ENCODE peak calls at places on chromosomes 4 and X, in six cellular contexts. Y is brain microvascular endothelial cell, K is HCT116, I is tibial artery, A is right atrium auricular region, R is PC-3. E is an unnamed sample.

GRCh38 chrX:150253946-150254615 is 109.0 kb upstream of the MAMLD1 start:
- DNase-seq in I (no peak), Y (no peak), K (no peak), R (no peak), A (peak), E (no peak)

GRCh38 chrX:23742174-23742692 is 843 bp downstream of the ACOT9 start:
- DNase-seq in I (peak), K (no peak), A (peak), R (peak), Y (peak), E (peak)

GRCh38 chrX:120512627-120513026 is 43.5 kb upstream of the LAMP2 start:
- DNase-seq in I (no peak), Y (no peak), R (no peak), A (no peak), K (no peak), E (no peak)

GRCh38 chr4:74624351-74625151 is 169.8 kb downstream of the BTC start:
- DNase-seq in R (peak), K (peak), A (no peak), Y (peak), I (no peak), E (peak)

GRCh38 chrX:13794417-13794816 is 22.5 kb downstream of the GPM6B start:
- DNase-seq in I (no peak), R (no peak), A (no peak), K (no peak), Y (no peak), E (no peak)

GRCh38 chr4:8067274-8067936 is 91.2 kb downstream of the ABLIM2 start:
- DNase-seq in R (no peak), I (no peak), A (peak), Y (no peak), K (no peak), E (no peak)

GRCh38 chr4:187204389-187204920 is 480.8 kb upstream of the FAT1 start:
- DNase-seq in R (peak), A (no peak), Y (peak), I (no peak), K (no peak), E (no peak)

GRCh38 chrX:149511081-149511480 is 6.0 kb upstream of the IDS start:
- DNase-seq in I (no peak), R (peak), Y (no peak), K (peak), A (no peak), E (no peak)

GRCh38 chr4:41070516-41071281 is 143.6 kb downstream of the APBB2 start:
- DNase-seq in A (no peak), R (no peak), I (no peak), Y (no peak), K (no peak), E (no peak)

GRCh38 chr4:185800266-185800945 is 11.6 kb downstream of the SORBS2 start:
- DNase-seq in Y (no peak), R (no peak), A (no peak), K (no peak), I (no peak), E (no peak)

GRCh38 chrX:107632291-107632690 is 4.0 kb downstream of the PRPS1 start:
- DNase-seq in I (no peak), A (no peak), K (no peak), R (no peak), Y (no peak), E (no peak)

GRCh38 chrX:149871940-149872339 is 9.0 kb upstream of the MAGEA8 start:
- DNase-seq in Y (peak), A (no peak), I (no peak), R (peak), K (peak), E (no peak)

GRCh38 chr4:137203601-137204000 is 328.7 kb downstream of the PCDH18 start:
- DNase-seq in Y (peak), K (no peak), R (no peak), A (no peak), I (no peak), E (no peak)

GRCh38 chr4:10808591-10808990 is 124.0 kb upstream of the CLNK start:
- DNase-seq in I (no peak), Y (peak), A (no peak), R (no peak), K (no peak), E (no peak)

GRCh38 chr4:118969359-118969758 is 80.7 kb downstream of the SYNPO2 start:
- DNase-seq in K (peak), R (peak), I (peak), Y (peak), A (peak), E (no peak)

GRCh38 chrX:40100537-40101429 is 3.0 kb upstream of the BCOR start:
- DNase-seq in A (no peak), I (no peak), Y (no peak), K (no peak), R (no peak), E (no peak)

GRCh38 chr4:147787204-147787603 is 55.3 kb downstream of the ARHGAP10 start:
- DNase-seq in K (no peak), A (no peak), I (no peak), R (peak), Y (peak), E (no peak)

GRCh38 chr4:41913509-41913908 is 21.7 kb upstream of the TMEM33 start:
- DNase-seq in Y (no peak), I (no peak), R (peak), A (no peak), K (peak), E (no peak)

GRCh38 chr4:151267822-151268535 is 9.0 kb upstream of the PRSS48 start:
- DNase-seq in I (no peak), K (no peak), R (peak), A (no peak), Y (no peak), E (no peak)

GRCh38 chrX:111083101-111083500 is 12.9 kb upstream of the PAK3 start:
- DNase-seq in R (no peak), K (no peak), A (no peak), Y (no peak), I (no peak), E (no peak)

DNA sequence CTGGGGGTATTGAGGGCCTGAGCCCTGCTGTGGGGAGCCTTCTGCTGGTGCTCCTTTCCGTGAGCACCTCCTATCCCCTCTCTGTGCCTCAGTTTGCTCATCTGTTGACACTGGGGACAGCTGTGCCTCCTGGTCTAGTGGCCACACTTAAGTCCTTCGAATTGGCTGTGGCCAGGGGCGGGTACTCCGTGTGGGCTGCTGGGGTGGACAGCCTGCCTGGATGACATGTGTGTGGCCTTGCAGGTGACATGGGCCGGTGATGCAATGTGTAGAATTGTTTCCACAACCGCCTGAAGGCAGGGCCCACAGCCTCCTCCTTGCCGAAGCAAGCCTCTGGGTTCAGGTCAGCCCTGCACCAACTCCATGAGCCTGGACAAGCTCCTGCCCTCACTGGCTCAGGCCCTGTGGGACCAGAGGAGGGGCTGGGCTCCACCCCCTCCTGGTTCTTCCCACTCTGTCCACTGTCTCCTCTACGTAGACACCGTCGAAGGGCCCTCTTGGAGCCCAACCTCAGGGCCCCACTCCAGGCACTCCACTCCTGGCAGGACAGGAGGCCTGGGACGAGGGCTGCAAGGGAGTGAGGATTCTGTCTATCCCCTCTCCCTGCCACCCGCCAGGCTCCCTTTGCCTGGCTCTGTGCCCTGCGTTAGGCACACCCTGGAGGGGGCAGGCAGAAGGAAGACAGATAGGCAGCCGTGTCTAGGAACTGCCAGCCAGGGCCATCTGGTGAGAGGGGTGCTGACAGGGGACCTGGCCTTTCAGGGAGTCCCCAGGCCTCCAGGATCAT is 1.2 kb downstream of the SH3BP2 start:
- DNase-seq in R (no peak), Y (no peak), K (no peak), A (no peak), I (peak), E (no peak)
- H3K4me3 ChIP-seq in R (peak), Y (peak), K (peak), A (peak), I (peak), E (peak)

DNA sequence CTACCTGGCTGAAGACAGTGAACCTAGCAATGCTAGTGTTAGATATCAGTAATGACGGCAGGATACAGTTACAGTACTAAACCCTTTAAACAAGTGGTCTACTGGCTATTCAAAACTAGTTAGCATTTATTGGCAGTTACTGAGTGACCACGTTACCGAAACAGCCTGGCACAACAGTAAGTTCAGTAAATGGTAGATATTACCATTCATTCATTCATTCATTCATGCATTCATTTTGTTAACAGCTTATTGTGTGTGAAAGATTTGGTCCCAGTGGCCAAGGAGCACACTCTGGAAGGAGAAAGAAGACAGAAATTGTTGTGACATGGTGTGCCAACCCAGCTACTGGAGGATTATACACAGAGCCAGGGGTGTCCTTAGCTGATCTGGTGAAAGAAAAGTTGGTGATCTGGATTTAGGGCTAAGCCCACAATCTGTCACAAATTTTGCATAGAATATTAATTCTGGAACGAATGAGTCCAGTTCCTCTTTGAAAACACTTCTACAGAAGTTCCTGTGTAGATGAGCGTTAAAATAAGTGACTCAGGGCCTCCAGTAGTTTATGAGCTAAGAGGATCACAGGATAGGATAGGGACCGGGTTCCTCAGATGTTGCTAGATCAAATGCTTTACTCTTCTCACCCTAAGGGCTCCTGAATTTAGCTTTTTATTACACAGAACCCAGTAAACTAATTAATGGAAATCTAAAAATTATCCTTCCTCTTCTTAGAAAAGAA is 179.1 kb downstream of the CBR4 start:
- DNase-seq in Y (no peak), I (no peak), K (no peak), R (peak), A (no peak), E (no peak)
- H3K4me3 ChIP-seq in Y (no peak), I (peak), K (peak), R (peak), A (peak), E (no peak)

GRCh38 chr4:70996014-70996353 is 2.5 kb downstream of the DCK start:
- DNase-seq in I (no peak), R (no peak), A (no peak), Y (no peak), K (no peak), E (no peak)
- H3K4me3 ChIP-seq in I (no peak), R (no peak), A (no peak), Y (no peak), K (no peak), E (no peak)

GRCh38 chr4:88285235-88285505 is 809 bp upstream of the PPM1K start:
- DNase-seq in A (no peak), R (no peak), K (no peak), I (no peak), Y (no peak), E (no peak)
- H3K4me3 ChIP-seq in A (peak), R (peak), K (peak), I (peak), Y (peak), E (peak)

GRCh38 chrX:131818297-131818936 is 204.7 kb upstream of the STK26 start:
- DNase-seq in I (no peak), A (no peak), K (no peak), R (peak), Y (no peak), E (no peak)

GRCh38 chrX:131816551-131817136 is 206.5 kb upstream of the STK26 start:
- DNase-seq in Y (peak), I (no peak), A (no peak), R (peak), K (no peak), E (no peak)

GRCh38 chrX:131812847-131813825 is 210.0 kb upstream of the STK26 start:
- DNase-seq in R (peak), Y (peak), I (peak), A (peak), K (no peak), E (no peak)
- H3K4me3 ChIP-seq in R (no peak), Y (peak), I (peak), A (peak), K (no peak), E (peak)